ENCODE peak calls at places on chromosomes 3 and 15, in six cellular contexts. One of them, this sample, is unnamed.

GRCh38 chr3:9810357-9810726 is 280 bp downstream of the TTLL3 start:
- DNase-seq in cardiac muscle cell: no peak
- DNase-seq in HFF-Myc: no peak
- DNase-seq in uterus: no peak
- DNase-seq in brain microvascular endothelial cell: no peak
- DNase-seq in ascending aorta: no peak
- DNase-seq in this sample: no peak

GRCh38 chr15:77786181-77786890 is 153.6 kb upstream of the LINGO1 start:
- DNase-seq in uterus: no peak
- DNase-seq in cardiac muscle cell: no peak
- DNase-seq in HFF-Myc: no peak
- DNase-seq in brain microvascular endothelial cell: no peak
- DNase-seq in ascending aorta: no peak
- DNase-seq in this sample: no peak

GRCh38 chr3:154090116-154090420 is 31.1 kb upstream of the ARHGEF26 start:
- DNase-seq in HFF-Myc: no peak
- DNase-seq in cardiac muscle cell: no peak
- DNase-seq in brain microvascular endothelial cell: peak
- DNase-seq in uterus: no peak
- DNase-seq in ascending aorta: no peak
- DNase-seq in this sample: no peak

GRCh38 chr3:101936419-101937331 is 87.4 kb downstream of the NFKBIZ start:
- DNase-seq in cardiac muscle cell: no peak
- DNase-seq in ascending aorta: no peak
- DNase-seq in uterus: no peak
- DNase-seq in brain microvascular endothelial cell: peak
- DNase-seq in HFF-Myc: peak
- DNase-seq in this sample: no peak

GRCh38 chr15:56225520-56225919 is 18.2 kb downstream of the RFX7 start:
- DNase-seq in uterus: no peak
- DNase-seq in cardiac muscle cell: no peak
- DNase-seq in ascending aorta: no peak
- DNase-seq in brain microvascular endothelial cell: no peak
- DNase-seq in HFF-Myc: no peak
- DNase-seq in this sample: no peak

GRCh38 chr15:85709250-85709649 is 85.5 kb downstream of the KLHL25 start:
- DNase-seq in brain microvascular endothelial cell: no peak
- DNase-seq in uterus: no peak
- DNase-seq in HFF-Myc: no peak
- DNase-seq in cardiac muscle cell: no peak
- DNase-seq in ascending aorta: no peak
- DNase-seq in this sample: no peak

GRCh38 chr3:43194490-43195115 is 88.7 kb upstream of the POMGNT2 start:
- DNase-seq in cardiac muscle cell: no peak
- DNase-seq in uterus: no peak
- DNase-seq in ascending aorta: no peak
- DNase-seq in HFF-Myc: no peak
- DNase-seq in brain microvascular endothelial cell: peak
- DNase-seq in this sample: no peak

GRCh38 chr3:115072265-115073008 is 74.7 kb downstream of the ZBTB20 start:
- DNase-seq in brain microvascular endothelial cell: no peak
- DNase-seq in cardiac muscle cell: no peak
- DNase-seq in HFF-Myc: no peak
- DNase-seq in uterus: no peak
- DNase-seq in ascending aorta: no peak
- DNase-seq in this sample: no peak

GRCh38 chr3:14508966-14509795 is 31.0 kb downstream of the GRIP2 start:
- DNase-seq in uterus: peak
- DNase-seq in brain microvascular endothelial cell: peak
- DNase-seq in HFF-Myc: no peak
- DNase-seq in ascending aorta: no peak
- DNase-seq in cardiac muscle cell: peak
- DNase-seq in this sample: no peak
- TF ChIP-seq CTCF in uterus: peak
- TF ChIP-seq CTCF in brain microvascular endothelial cell: peak
- TF ChIP-seq CTCF in HFF-Myc: peak
- TF ChIP-seq CTCF in ascending aorta: peak
- TF ChIP-seq CTCF in cardiac muscle cell: peak
- TF ChIP-seq CTCF in this sample: peak

GRCh38 chr15:29138260-29138659 is 131.4 kb downstream of the NSMCE3 start:
- DNase-seq in brain microvascular endothelial cell: no peak
- DNase-seq in HFF-Myc: no peak
- DNase-seq in uterus: no peak
- DNase-seq in ascending aorta: no peak
- DNase-seq in cardiac muscle cell: no peak
- DNase-seq in this sample: no peak

GRCh38 chr15:29141206-29141907 is 128.3 kb downstream of the NSMCE3 start:
- DNase-seq in cardiac muscle cell: no peak
- DNase-seq in ascending aorta: no peak
- DNase-seq in brain microvascular endothelial cell: no peak
- DNase-seq in uterus: no peak
- DNase-seq in HFF-Myc: no peak
- DNase-seq in this sample: no peak

GRCh38 chr15:29140475-29141172 is 129.0 kb downstream of the NSMCE3 start:
- DNase-seq in cardiac muscle cell: no peak
- DNase-seq in HFF-Myc: no peak
- DNase-seq in brain microvascular endothelial cell: no peak
- DNase-seq in ascending aorta: no peak
- DNase-seq in uterus: no peak
- DNase-seq in this sample: no peak

GRCh38 chr15:29139072-29139471 is 130.6 kb downstream of the NSMCE3 start:
- DNase-seq in uterus: no peak
- DNase-seq in ascending aorta: no peak
- DNase-seq in HFF-Myc: no peak
- DNase-seq in brain microvascular endothelial cell: no peak
- DNase-seq in cardiac muscle cell: no peak
- DNase-seq in this sample: no peak

GRCh38 chr15:29139540-29140459 is 129.8 kb downstream of the NSMCE3 start:
- DNase-seq in ascending aorta: no peak
- DNase-seq in uterus: no peak
- DNase-seq in HFF-Myc: no peak
- DNase-seq in cardiac muscle cell: peak
- DNase-seq in brain microvascular endothelial cell: peak
- DNase-seq in this sample: no peak
- H3K4me3 ChIP-seq in ascending aorta: no peak
- H3K4me3 ChIP-seq in uterus: no peak
- H3K4me3 ChIP-seq in HFF-Myc: no peak
- H3K4me3 ChIP-seq in cardiac muscle cell: no peak
- H3K4me3 ChIP-seq in brain microvascular endothelial cell: peak
- H3K4me3 ChIP-seq in this sample: no peak

GRCh38 chr3:117695871-117696270 is 986.3 kb downstream of the TUSC7 start:
- DNase-seq in HFF-Myc: no peak
- DNase-seq in ascending aorta: no peak
- DNase-seq in uterus: no peak
- DNase-seq in cardiac muscle cell: no peak
- DNase-seq in brain microvascular endothelial cell: no peak
- DNase-seq in this sample: no peak
- TF ChIP-seq CTCF in HFF-Myc: no peak
- TF ChIP-seq CTCF in ascending aorta: no peak
- TF ChIP-seq CTCF in uterus: no peak
- TF ChIP-seq CTCF in cardiac muscle cell: no peak
- TF ChIP-seq CTCF in brain microvascular endothelial cell: no peak
- TF ChIP-seq CTCF in this sample: no peak

GRCh38 chr3:25430942-25431570 is 3.0 kb downstream of the RARB start:
- DNase-seq in uterus: no peak
- DNase-seq in ascending aorta: no peak
- DNase-seq in brain microvascular endothelial cell: no peak
- DNase-seq in HFF-Myc: no peak
- DNase-seq in cardiac muscle cell: no peak
- DNase-seq in this sample: no peak
- H3K4me3 ChIP-seq in uterus: peak
- H3K4me3 ChIP-seq in ascending aorta: peak
- H3K4me3 ChIP-seq in brain microvascular endothelial cell: peak
- H3K4me3 ChIP-seq in HFF-Myc: no peak
- H3K4me3 ChIP-seq in cardiac muscle cell: peak
- H3K4me3 ChIP-seq in this sample: peak

DNA sequence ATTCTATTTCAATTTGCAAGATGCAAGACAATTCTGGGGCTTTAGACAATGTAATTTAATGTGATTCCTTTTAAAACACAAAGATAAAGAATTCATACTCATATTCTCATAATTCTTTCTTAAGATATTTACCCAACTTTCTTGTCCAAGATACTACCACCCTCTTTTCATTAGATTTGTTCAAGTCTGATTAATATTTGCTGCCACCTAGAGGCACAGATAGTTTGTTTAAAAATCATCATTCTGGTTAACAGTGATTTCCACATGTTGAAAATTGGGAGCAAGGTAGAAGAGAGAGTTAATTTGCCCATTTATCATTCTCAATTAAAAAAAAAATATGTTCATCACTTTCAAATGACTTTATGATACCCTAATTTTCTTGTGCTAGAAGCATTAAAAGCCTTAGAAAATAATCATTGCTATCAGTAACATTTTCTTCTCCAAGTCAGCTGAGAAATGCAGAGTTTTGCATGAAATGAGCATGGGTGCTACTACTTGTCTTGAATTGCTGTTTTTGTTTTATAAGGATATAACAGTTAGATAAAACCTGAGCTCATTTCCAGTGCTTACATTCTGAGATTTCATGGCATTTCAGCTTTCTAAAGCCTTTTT is 11.6 kb downstream of the TAMM41 start:
- DNase-seq in HFF-Myc: no peak
- DNase-seq in cardiac muscle cell: no peak
- DNase-seq in uterus: no peak
- DNase-seq in ascending aorta: no peak
- DNase-seq in brain microvascular endothelial cell: no peak
- DNase-seq in this sample: no peak
- TF ChIP-seq CTCF in HFF-Myc: peak
- TF ChIP-seq CTCF in cardiac muscle cell: peak
- TF ChIP-seq CTCF in uterus: peak
- TF ChIP-seq CTCF in ascending aorta: peak
- TF ChIP-seq CTCF in brain microvascular endothelial cell: peak
- TF ChIP-seq CTCF in this sample: peak

GRCh38 chr3:183437060-183437459 is 8.6 kb upstream of the MCF2L2 start:
- DNase-seq in uterus: no peak
- DNase-seq in cardiac muscle cell: no peak
- DNase-seq in ascending aorta: no peak
- DNase-seq in HFF-Myc: no peak
- DNase-seq in brain microvascular endothelial cell: no peak
- DNase-seq in this sample: no peak

GRCh38 chr3:183434503-183434902 is 6.1 kb upstream of the MCF2L2 start:
- DNase-seq in HFF-Myc: no peak
- DNase-seq in ascending aorta: no peak
- DNase-seq in brain microvascular endothelial cell: no peak
- DNase-seq in uterus: no peak
- DNase-seq in cardiac muscle cell: no peak
- DNase-seq in this sample: no peak

GRCh38 chr3:183435701-183436100 is 7.3 kb upstream of the MCF2L2 start:
- DNase-seq in uterus: no peak
- DNase-seq in brain microvascular endothelial cell: no peak
- DNase-seq in ascending aorta: no peak
- DNase-seq in cardiac muscle cell: peak
- DNase-seq in HFF-Myc: no peak
- DNase-seq in this sample: no peak

GRCh38 chr3:183437696-183438564 is 9.5 kb upstream of the MCF2L2 start:
- DNase-seq in uterus: no peak
- DNase-seq in HFF-Myc: no peak
- DNase-seq in ascending aorta: no peak
- DNase-seq in brain microvascular endothelial cell: no peak
- DNase-seq in cardiac muscle cell: no peak
- DNase-seq in this sample: no peak

DNA sequence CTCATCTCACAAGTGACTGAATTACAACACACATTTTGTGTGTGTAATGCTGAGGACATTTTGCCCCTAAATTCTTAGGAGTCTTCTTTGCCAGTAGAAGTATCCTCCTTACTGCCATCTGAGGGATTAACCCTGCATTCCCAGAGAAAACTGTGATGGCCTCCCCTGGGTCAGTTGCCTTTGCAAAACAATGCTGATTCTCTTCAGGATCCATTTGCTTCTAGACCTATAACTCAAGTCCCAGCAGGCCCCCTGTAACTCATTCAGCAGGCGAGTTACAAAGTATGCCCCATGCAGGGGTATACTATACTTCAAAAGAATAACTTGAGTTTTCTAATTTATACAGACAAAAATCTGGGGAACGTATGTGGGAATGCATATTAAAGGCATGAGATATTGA is 6.6 kb upstream of the MCF2L2 start:
- DNase-seq in ascending aorta: no peak
- DNase-seq in cardiac muscle cell: no peak
- DNase-seq in brain microvascular endothelial cell: no peak
- DNase-seq in uterus: no peak
- DNase-seq in HFF-Myc: no peak
- DNase-seq in this sample: no peak
- H3K4me3 ChIP-seq in ascending aorta: no peak
- H3K4me3 ChIP-seq in cardiac muscle cell: no peak
- H3K4me3 ChIP-seq in brain microvascular endothelial cell: no peak
- H3K4me3 ChIP-seq in uterus: no peak
- H3K4me3 ChIP-seq in HFF-Myc: no peak
- H3K4me3 ChIP-seq in this sample: no peak

GRCh38 chr15:47711654-47712053 is 5.7 kb upstream of the SEMA6D start:
- DNase-seq in cardiac muscle cell: no peak
- DNase-seq in ascending aorta: no peak
- DNase-seq in uterus: no peak
- DNase-seq in brain microvascular endothelial cell: no peak
- DNase-seq in HFF-Myc: no peak
- DNase-seq in this sample: no peak
- TF ChIP-seq CTCF in cardiac muscle cell: peak
- TF ChIP-seq CTCF in ascending aorta: peak
- TF ChIP-seq CTCF in uterus: peak
- TF ChIP-seq CTCF in brain microvascular endothelial cell: peak
- TF ChIP-seq CTCF in HFF-Myc: peak
- TF ChIP-seq CTCF in this sample: peak

DNA sequence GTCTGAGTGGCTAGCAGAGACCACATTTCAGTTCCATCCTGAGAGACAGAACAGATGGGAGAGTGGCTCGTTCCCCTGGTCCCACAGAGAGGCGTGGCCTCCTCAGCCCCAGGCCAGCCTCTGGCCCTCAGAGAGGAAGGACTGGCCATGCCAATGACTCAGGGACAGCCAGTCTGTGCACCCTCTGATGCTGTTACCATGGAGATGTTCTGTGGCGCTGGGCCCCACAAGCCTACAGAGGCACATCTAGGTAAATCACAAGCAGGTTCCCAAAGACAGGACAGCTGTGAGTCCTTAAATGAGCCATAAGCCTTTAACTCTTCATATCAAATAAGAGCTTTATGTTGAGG is 40.8 kb downstream of the WHAMM start:
- DNase-seq in HFF-Myc: no peak
- DNase-seq in uterus: no peak
- DNase-seq in cardiac muscle cell: no peak
- DNase-seq in ascending aorta: no peak
- DNase-seq in brain microvascular endothelial cell: no peak
- DNase-seq in this sample: no peak
- H3K4me3 ChIP-seq in HFF-Myc: no peak
- H3K4me3 ChIP-seq in uterus: no peak
- H3K4me3 ChIP-seq in cardiac muscle cell: no peak
- H3K4me3 ChIP-seq in ascending aorta: no peak
- H3K4me3 ChIP-seq in brain microvascular endothelial cell: no peak
- H3K4me3 ChIP-seq in this sample: no peak

This sample was measured in Panc1.